ENCODE peak calls at places on chromosomes 13 and 19, in six cellular contexts. K is neural progenitor cell, M is fibroblast of lung, P is IMR-90, I is trophoblast cell, W is neuronal stem cell. Z is an unnamed sample.

GRCh38 chr13:109196896-109197295 is 567.5 kb downstream of the MYO16 start:
- DNase-seq in K (peak; percentile 67), M (no peak), P (no peak), I (peak; percentile 31), W (peak; percentile 26), Z (peak; percentile 52)

GRCh38 chr19:28614634-28615545 is 598.1 kb downstream of the UQCRFS1 start:
- DNase-seq in K (no peak), M (no peak), P (no peak), I (no peak), W (no peak), Z (no peak)

GRCh38 chr19:50837300-50837699 is 3.9 kb upstream of the KLK15 start:
- DNase-seq in K (no peak), M (no peak), P (no peak), I (no peak), W (no peak), Z (no peak)

GRCh38 chr13:23428183-23428528 is 5.3 kb downstream of the SACS start:
- DNase-seq in K (no peak), M (peak; percentile 90), P (peak; percentile 65), I (peak; percentile 9), W (no peak), Z (no peak)

GRCh38 chr13:22161871-22162270 is 491.0 kb downstream of the FGF9 start:
- DNase-seq in K (no peak), M (no peak), P (no peak), I (no peak), W (no peak), Z (peak; percentile 41)

GRCh38 chr19:57560049-57560491 is 407 bp upstream of the ZNF550 start:
- DNase-seq in K (no peak), M (peak; percentile 70), P (peak; percentile 76), I (peak; percentile 92), W (no peak), Z (no peak)

GRCh38 chr19:13492128-13492527 is 14.2 kb downstream of the CACNA1A start:
- DNase-seq in K (no peak), M (peak; percentile 51), P (peak; percentile 93), I (no peak), W (no peak), Z (no peak)

GRCh38 chr13:36700170-36700569 is 26.4 kb downstream of the SERTM1 start:
- DNase-seq in K (no peak), M (no peak), P (no peak), I (no peak), W (no peak), Z (no peak)

GRCh38 chr13:58025821-58026220 is 394.3 kb downstream of the PCDH17 start:
- DNase-seq in K (no peak), M (peak; percentile 57), P (no peak), I (peak; percentile 65), W (no peak), Z (no peak)

GRCh38 chr13:42997381-42997780 is 5.3 kb upstream of the EPSTI1 start:
- DNase-seq in K (no peak), M (peak; percentile 18), P (peak; percentile 40), I (no peak), W (no peak), Z (no peak)

GRCh38 chr19:53182202-53182601 is 11.0 kb downstream of the ZNF665 start:
- DNase-seq in K (no peak), M (peak; percentile 92), P (peak; percentile 66), I (no peak), W (no peak), Z (peak; percentile 42)

DNA sequence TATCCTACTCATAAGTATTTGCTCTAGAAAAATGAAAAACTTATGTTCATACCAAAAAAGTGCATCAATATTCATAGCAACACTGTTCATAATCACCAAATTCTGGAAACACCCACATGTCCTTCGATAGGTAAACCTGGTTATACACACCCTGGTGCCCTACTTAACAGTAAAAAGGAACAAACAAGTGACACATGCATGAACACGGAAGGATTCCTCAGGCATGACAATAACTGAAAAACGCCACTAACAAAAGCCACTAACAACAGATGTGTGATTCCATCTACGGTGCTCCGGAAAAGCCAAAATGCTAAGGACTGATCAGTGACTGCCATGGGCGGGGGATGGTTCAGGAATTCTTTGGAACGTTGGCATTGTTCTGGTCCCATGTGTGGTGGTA is 65.5 kb downstream of the STK24 start:
- DNase-seq in K (no peak), M (no peak), P (no peak), I (peak; percentile 14), W (no peak), Z (no peak)
- H3K4me1 ChIP-seq in K (peaks cover 44% of the 10 kb centered on the region), M (peaks cover 26% of the 10 kb centered on the region), P (peaks cover 22% of the 10 kb centered on the region), I (peaks cover 14% of the 10 kb centered on the region), W (peaks cover 2% of the 10 kb centered on the region), Z (peaks cover 72% of the 10 kb centered on the region)

DNA sequence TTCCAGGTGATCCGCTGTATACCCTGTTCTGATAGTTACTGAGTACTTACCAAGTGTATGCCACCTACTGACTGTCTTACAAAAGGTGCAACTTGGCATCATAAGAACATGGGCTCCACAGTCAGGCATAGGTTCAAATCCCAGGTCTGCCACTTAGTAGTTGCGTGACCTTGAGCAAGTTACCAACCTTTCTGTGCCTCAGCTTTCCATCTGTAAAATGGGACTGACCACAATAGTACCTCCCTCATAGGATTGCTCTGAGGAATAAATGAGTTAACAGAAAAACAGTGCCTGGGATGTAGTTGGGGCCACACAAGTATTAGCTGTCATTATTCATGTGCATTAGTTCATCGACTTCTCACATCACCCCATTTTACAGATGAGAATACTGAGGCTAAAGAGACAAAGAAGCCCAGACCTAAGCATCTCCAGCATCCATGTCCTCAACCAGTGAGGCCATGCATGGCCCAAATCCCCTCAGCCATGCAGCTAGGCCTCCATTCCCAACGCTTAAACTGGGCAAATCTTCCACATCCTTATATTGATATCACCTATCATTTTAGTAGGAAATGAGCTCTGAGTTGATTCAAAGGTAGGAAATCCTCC is 51.3 kb upstream of the UBE2L5 start:
- DNase-seq in K (no peak), M (no peak), P (no peak), I (no peak), W (no peak), Z (no peak)
- H2AFZ ChIP-seq in K (no peak overlapping the region), M (no peak overlapping the region), P (peak overlapping the region; percentile 39), I (no peak overlapping the region), W (no peak overlapping the region), Z (no peak overlapping the region)

GRCh38 chr19:1859319-1859718 is 4.1 kb downstream of the KLF16 start:
- DNase-seq in K (peak; percentile 75), M (no peak), P (no peak), I (no peak), W (no peak), Z (no peak)

GRCh38 chr19:1856698-1857603 is 6.4 kb downstream of the KLF16 start:
- DNase-seq in K (peak; percentile 44), M (peak; percentile 74), P (peak; percentile 70), I (peak; percentile 93), W (no peak), Z (peak; percentile 88)

GRCh38 chr19:1858412-1859081 is 4.8 kb downstream of the KLF16 start:
- DNase-seq in K (no peak), M (no peak), P (no peak), I (no peak), W (no peak), Z (peak; percentile 58)

GRCh38 chr19:1856345-1856697 is 7.1 kb downstream of the KLF16 start:
- DNase-seq in K (no peak), M (no peak), P (no peak), I (no peak), W (no peak), Z (peak; percentile 54)

GRCh38 chr19:1857648-1858326 is 5.6 kb downstream of the KLF16 start:
- DNase-seq in K (no peak), M (no peak), P (no peak), I (no peak), W (no peak), Z (peak; percentile 51)
- H3K4me1 ChIP-seq in K (peaks cover 79% of the 10 kb centered on the region), M (peaks cover 48% of the 10 kb centered on the region), P (peaks cover 58% of the 10 kb centered on the region), I (peaks cover 40% of the 10 kb centered on the region), W (peaks cover 62% of the 10 kb centered on the region), Z (peaks cover 86% of the 10 kb centered on the region)

DNA sequence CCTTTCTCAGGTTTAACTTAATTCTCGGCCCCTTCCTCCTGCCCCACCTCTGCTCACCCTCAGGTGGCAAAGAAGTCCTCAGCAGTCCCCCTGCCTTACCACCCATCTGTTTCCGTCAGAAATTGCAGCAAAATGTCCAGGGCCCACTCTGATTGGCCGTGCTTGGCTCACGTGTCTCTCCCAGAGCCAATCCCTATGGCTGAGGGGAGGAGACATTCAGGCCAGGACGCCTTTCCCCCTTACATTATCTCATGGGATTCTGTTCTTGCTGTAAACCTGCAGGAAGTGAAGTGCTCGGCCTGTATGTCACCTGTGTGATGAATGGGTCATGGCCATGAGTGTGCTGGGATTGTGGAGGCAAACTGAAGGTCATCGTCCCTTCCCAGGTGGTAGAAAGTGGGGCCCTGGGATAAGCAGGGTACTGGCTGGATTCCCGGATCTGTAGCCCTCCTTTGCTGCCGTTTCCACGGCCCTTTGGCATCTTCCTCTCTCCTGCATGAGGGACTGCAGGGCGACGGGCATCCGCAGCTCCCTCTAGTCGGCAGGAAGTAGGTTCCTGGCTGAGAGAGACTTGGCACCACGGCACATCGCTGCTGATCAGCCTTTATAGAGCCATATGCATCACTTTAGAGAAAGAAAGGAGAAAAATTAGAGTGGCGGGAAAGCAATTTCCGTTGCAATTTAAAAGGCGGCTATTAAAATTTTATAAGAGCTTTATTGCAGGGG is 118.1 kb downstream of the SIPA1L3 start:
- DNase-seq in K (no peak), M (no peak), P (no peak), I (no peak), W (no peak), Z (peak; percentile 79)
- H2AFZ ChIP-seq in K (no peak overlapping the region), M (no peak overlapping the region), P (no peak overlapping the region), I (no peak overlapping the region), W (no peak overlapping the region), Z (no peak overlapping the region)

GRCh38 chr19:49567722-49568454 is 12.5 kb downstream of the NOSIP start:
- DNase-seq in K (no peak), M (no peak), P (no peak), I (no peak), W (no peak), Z (no peak)

GRCh38 chr19:49564616-49565045 is 15.7 kb downstream of the NOSIP start:
- DNase-seq in K (no peak), M (no peak), P (no peak), I (no peak), W (no peak), Z (no peak)

GRCh38 chr19:49566302-49566701 is 14.1 kb downstream of the NOSIP start:
- DNase-seq in K (no peak), M (no peak), P (no peak), I (no peak), W (no peak), Z (no peak)

GRCh38 chr19:49560358-49560900 is 19.9 kb downstream of the NOSIP start:
- DNase-seq in K (no peak), M (no peak), P (no peak), I (no peak), W (no peak), Z (no peak)

GRCh38 chr19:49565261-49565660 is 15.1 kb downstream of the NOSIP start:
- DNase-seq in K (no peak), M (no peak), P (no peak), I (no peak), W (no peak), Z (peak; percentile 44)
- H3K4me1 ChIP-seq in K (no peaks in the 10 kb centered on the region), M (no peaks in the 10 kb centered on the region), P (no peaks in the 10 kb centered on the region), I (no peaks in the 10 kb centered on the region), W (no peaks in the 10 kb centered on the region), Z (peaks cover 8% of the 10 kb centered on the region)